ENCODE peak calls at places on chromosomes 6 and 20, in five cellular contexts. One of them, this sample, is unnamed.

GRCh38 chr20:1813674-1814635 is 81.3 kb upstream of the SIRPA start:
- DNase-seq in A549: no peak
- DNase-seq in K562: no peak
- DNase-seq in SK-N-SH: peak; percentile 70
- DNase-seq in GM12878: no peak
- DNase-seq in this sample: no peak

GRCh38 chr6:68975064-68975463 is 340.0 kb downstream of the ADGRB3 start:
- DNase-seq in A549: peak; percentile 17
- DNase-seq in K562: peak; percentile 37
- DNase-seq in SK-N-SH: peak; percentile 38
- DNase-seq in GM12878: no peak
- DNase-seq in this sample: no peak

GRCh38 chr20:35120012-35120701 is 27.0 kb downstream of the EDEM2 start:
- DNase-seq in A549: no peak
- DNase-seq in K562: peak; percentile 95
- DNase-seq in SK-N-SH: no peak
- DNase-seq in GM12878: no peak
- DNase-seq in this sample: peak; percentile 89

GRCh38 chr20:60050193-60050960 is 92.2 kb downstream of the CDH26 start:
- DNase-seq in A549: peak; percentile 19
- DNase-seq in K562: peak; percentile 4
- DNase-seq in SK-N-SH: no peak
- DNase-seq in GM12878: no peak
- DNase-seq in this sample: no peak

GRCh38 chr6:161227004-161227950 is 46.6 kb downstream of the AGPAT4 start:
- DNase-seq in A549: no peak
- DNase-seq in K562: peak; percentile 52
- DNase-seq in SK-N-SH: no peak
- DNase-seq in GM12878: no peak
- DNase-seq in this sample: peak; percentile 76

GRCh38 chr6:13302751-13303667 is 25.3 kb downstream of the TBC1D7 start:
- DNase-seq in A549: peak; percentile 88
- DNase-seq in K562: peak; percentile 80
- DNase-seq in SK-N-SH: no peak
- DNase-seq in GM12878: peak; percentile 90
- DNase-seq in this sample: peak; percentile 98

GRCh38 chr6:15894973-15895858 is 232.4 kb upstream of the DTNBP1 start:
- DNase-seq in A549: no peak
- DNase-seq in K562: no peak
- DNase-seq in SK-N-SH: no peak
- DNase-seq in GM12878: no peak
- DNase-seq in this sample: no peak

GRCh38 chr20:33702861-33703260 is 16.7 kb upstream of the E2F1 start:
- DNase-seq in A549: no peak
- DNase-seq in K562: no peak
- DNase-seq in SK-N-SH: peak; percentile 83
- DNase-seq in GM12878: no peak
- DNase-seq in this sample: no peak

GRCh38 chr20:33656010-33656782 is 5.9 kb upstream of the C20orf144 start:
- DNase-seq in A549: no peak
- DNase-seq in K562: no peak
- DNase-seq in SK-N-SH: peak; percentile 23
- DNase-seq in GM12878: no peak
- DNase-seq in this sample: no peak

GRCh38 chr6:5644523-5645183 is 362.1 kb downstream of the NRN1 start:
- DNase-seq in A549: no peak
- DNase-seq in K562: no peak
- DNase-seq in SK-N-SH: no peak
- DNase-seq in GM12878: no peak
- DNase-seq in this sample: no peak

GRCh38 chr6:63904844-63905243 is 269.2 kb downstream of the PHF3 start:
- DNase-seq in A549: no peak
- DNase-seq in K562: no peak
- DNase-seq in SK-N-SH: no peak
- DNase-seq in GM12878: no peak
- DNase-seq in this sample: peak; percentile 85

GRCh38 chr6:41799517-41799916 is 12.0 kb downstream of the TOMM6 start:
- DNase-seq in A549: no peak
- DNase-seq in K562: no peak
- DNase-seq in SK-N-SH: no peak
- DNase-seq in GM12878: no peak
- DNase-seq in this sample: no peak

GRCh38 chr20:36544134-36545018 is 3.1 kb downstream of the MYL9 start:
- DNase-seq in A549: no peak
- DNase-seq in K562: no peak
- DNase-seq in SK-N-SH: no peak
- DNase-seq in GM12878: no peak
- DNase-seq in this sample: peak; percentile 68

GRCh38 chr20:59371429-59371828 is 71.0 kb downstream of the EDN3 start:
- DNase-seq in A549: no peak
- DNase-seq in K562: peak; percentile 52
- DNase-seq in SK-N-SH: no peak
- DNase-seq in GM12878: no peak
- DNase-seq in this sample: no peak

GRCh38 chr6:54031194-54031593 is 80.0 kb upstream of the MLIP start:
- DNase-seq in A549: no peak
- DNase-seq in K562: no peak
- DNase-seq in SK-N-SH: no peak
- DNase-seq in GM12878: no peak
- DNase-seq in this sample: no peak

GRCh38 chr6:14661188-14661587 is 543.6 kb downstream of the CD83 start:
- DNase-seq in A549: peak; percentile 6
- DNase-seq in K562: no peak
- DNase-seq in SK-N-SH: no peak
- DNase-seq in GM12878: peak; percentile 47
- DNase-seq in this sample: peak; percentile 89

GRCh38 chr6:109461733-109462526 is 6.4 kb upstream of the MICAL1 start:
- DNase-seq in A549: no peak
- DNase-seq in K562: no peak
- DNase-seq in SK-N-SH: no peak
- DNase-seq in GM12878: no peak
- DNase-seq in this sample: no peak

GRCh38 chr20:58891076-58891685 is 38.7 kb downstream of the GNAS start:
- DNase-seq in A549: peak; percentile 57
- DNase-seq in K562: peak; percentile 81
- DNase-seq in SK-N-SH: peak; percentile 84
- DNase-seq in GM12878: no peak
- DNase-seq in this sample: peak; percentile 52

GRCh38 chr20:57544838-57545564 is 15.9 kb upstream of the PCK1 start:
- DNase-seq in A549: no peak
- DNase-seq in K562: peak; percentile 53
- DNase-seq in SK-N-SH: no peak
- DNase-seq in GM12878: no peak
- DNase-seq in this sample: no peak

GRCh38 chr20:11544029-11544678 is 373.5 kb upstream of the BTBD3 start:
- DNase-seq in A549: peak; percentile 84
- DNase-seq in K562: peak; percentile 18
- DNase-seq in SK-N-SH: peak; percentile 43
- DNase-seq in GM12878: peak; percentile 40
- DNase-seq in this sample: peak; percentile 75

GRCh38 chr6:169189686-169190085 is 64.0 kb downstream of the THBS2 start:
- DNase-seq in A549: no peak
- DNase-seq in K562: no peak
- DNase-seq in SK-N-SH: no peak
- DNase-seq in GM12878: no peak
- DNase-seq in this sample: peak; percentile 26
- TF ChIP-seq RCOR1 in A549: no peak
- TF ChIP-seq RCOR1 in K562: no peak
- TF ChIP-seq RCOR1 in SK-N-SH: no peak
- TF ChIP-seq RCOR1 in GM12878: no peak
- TF ChIP-seq RCOR1 in this sample: no peak

DNA sequence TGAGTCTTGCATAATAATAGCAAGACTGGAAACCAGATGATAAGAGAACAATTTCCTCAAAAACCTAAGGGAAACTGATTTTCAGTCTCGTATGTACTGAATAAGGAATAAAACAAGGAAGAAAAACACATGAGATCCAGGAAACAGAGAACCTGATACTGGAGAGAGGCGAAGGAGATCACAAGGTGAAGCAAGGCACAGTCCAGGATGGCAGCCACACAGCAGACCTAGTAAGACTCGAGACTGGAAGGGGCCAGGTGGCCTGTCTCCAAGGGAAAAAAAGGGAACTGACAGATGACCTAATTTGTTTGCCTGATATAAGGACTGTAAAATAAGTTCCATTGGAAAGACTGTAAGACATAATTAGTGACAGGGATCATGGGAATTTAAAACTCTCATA is 71.1 kb downstream of the TASP1 start:
- DNase-seq in A549: no peak
- DNase-seq in K562: no peak
- DNase-seq in SK-N-SH: no peak
- DNase-seq in GM12878: no peak
- DNase-seq in this sample: no peak
- TF ChIP-seq RCOR1 in A549: no peak
- TF ChIP-seq RCOR1 in K562: no peak
- TF ChIP-seq RCOR1 in SK-N-SH: no peak
- TF ChIP-seq RCOR1 in GM12878: no peak
- TF ChIP-seq RCOR1 in this sample: no peak

GRCh38 chr6:169340395-169340794 is 86.7 kb upstream of the THBS2 start:
- DNase-seq in A549: peak; percentile 38
- DNase-seq in K562: no peak
- DNase-seq in SK-N-SH: peak; percentile 31
- DNase-seq in GM12878: no peak
- DNase-seq in this sample: no peak
- TF ChIP-seq RCOR1 in A549: no peak
- TF ChIP-seq RCOR1 in K562: no peak
- TF ChIP-seq RCOR1 in SK-N-SH: no peak
- TF ChIP-seq RCOR1 in GM12878: no peak
- TF ChIP-seq RCOR1 in this sample: no peak

GRCh38 chr20:4375881-4376280 is 345.8 kb upstream of the PRND start:
- DNase-seq in A549: no peak
- DNase-seq in K562: no peak
- DNase-seq in SK-N-SH: no peak
- DNase-seq in GM12878: no peak
- DNase-seq in this sample: peak; percentile 84
- TF ChIP-seq RCOR1 in A549: no peak
- TF ChIP-seq RCOR1 in K562: no peak
- TF ChIP-seq RCOR1 in SK-N-SH: no peak
- TF ChIP-seq RCOR1 in GM12878: no peak
- TF ChIP-seq RCOR1 in this sample: no peak

DNA sequence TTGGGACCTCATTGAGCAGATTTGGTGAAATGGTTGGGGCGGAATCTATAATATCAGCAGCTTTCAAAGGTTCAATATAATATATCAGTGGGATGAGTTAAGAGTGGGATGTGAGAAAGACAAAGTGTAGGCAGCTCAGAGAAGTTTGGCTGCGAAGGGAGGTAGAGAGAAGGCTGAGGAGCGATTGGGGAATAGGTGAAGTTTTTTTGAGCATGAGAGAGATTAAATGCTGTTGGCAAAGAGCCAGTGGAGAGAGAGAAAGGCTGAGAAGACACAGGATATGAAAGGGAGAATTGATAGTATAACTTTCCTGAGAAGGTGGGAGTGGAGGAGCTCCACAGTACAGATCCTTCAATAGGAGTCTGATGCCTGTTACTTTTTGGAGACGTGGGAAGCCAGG is 12.1 kb upstream of the SERINC3 start:
- DNase-seq in A549: no peak
- DNase-seq in K562: peak; percentile 51
- DNase-seq in SK-N-SH: no peak
- DNase-seq in GM12878: no peak
- DNase-seq in this sample: no peak
- TF ChIP-seq RCOR1 in A549: no peak
- TF ChIP-seq RCOR1 in K562: no peak
- TF ChIP-seq RCOR1 in SK-N-SH: no peak
- TF ChIP-seq RCOR1 in GM12878: no peak
- TF ChIP-seq RCOR1 in this sample: no peak

DNA sequence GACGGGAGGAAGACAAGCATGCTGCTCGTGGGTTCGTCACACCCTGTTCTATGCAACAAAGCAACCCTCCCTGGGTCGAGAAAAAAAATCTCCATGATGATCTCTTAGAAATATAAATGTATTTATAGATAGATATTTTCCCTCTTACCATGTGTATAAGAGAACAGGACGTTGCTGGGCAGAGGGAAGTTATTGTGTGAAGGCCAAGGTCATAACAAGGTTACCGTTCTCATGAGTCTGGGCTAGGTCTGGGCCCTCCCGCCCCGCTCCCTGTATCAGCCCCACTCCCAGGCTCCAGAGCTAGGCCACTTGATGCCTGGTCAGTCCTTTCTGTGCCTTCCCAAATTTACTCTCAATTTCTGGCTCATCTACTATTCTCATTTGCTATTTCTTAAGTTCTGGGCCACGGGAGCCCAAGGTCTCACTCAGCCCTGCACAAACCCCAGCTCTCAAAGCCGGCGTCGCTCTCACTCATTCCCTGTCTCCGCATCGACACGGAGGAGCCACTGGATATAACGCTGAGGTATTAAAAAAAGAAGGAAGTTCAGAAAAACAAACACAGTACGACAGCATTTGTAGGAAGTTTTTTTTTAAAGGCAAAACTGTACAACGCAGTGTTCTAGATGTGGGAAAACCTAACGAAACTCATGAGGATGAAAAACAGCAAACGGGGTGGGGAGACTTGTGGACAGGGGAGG is 96.8 kb downstream of the PSMG4 start:
- DNase-seq in A549: no peak
- DNase-seq in K562: peak; percentile 72
- DNase-seq in SK-N-SH: no peak
- DNase-seq in GM12878: no peak
- DNase-seq in this sample: no peak
- TF ChIP-seq RCOR1 in A549: no peak
- TF ChIP-seq RCOR1 in K562: peak; percentile 36
- TF ChIP-seq RCOR1 in SK-N-SH: no peak
- TF ChIP-seq RCOR1 in GM12878: no peak
- TF ChIP-seq RCOR1 in this sample: no peak

DNA sequence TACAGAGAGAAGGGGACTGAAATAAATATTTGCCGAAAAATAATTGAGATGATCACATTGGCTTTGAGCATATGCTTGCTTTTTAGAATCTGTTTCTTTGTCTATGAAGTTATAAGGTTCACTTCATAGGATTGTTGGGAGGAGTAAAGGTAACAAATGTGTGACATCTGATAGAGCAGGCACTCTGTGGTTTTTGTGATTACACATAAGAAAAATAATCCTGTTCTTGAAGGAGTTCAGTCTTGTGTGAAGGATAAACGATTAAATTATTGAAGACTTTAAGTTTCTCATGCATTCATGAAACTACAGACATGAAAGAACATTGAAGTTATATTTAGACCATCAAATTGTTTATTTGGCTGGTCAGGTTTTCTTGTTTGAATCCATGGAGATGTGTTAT is 45.0 kb downstream of the QKI start:
- DNase-seq in A549: no peak
- DNase-seq in K562: no peak
- DNase-seq in SK-N-SH: no peak
- DNase-seq in GM12878: no peak
- DNase-seq in this sample: peak; percentile 59
- TF ChIP-seq RCOR1 in A549: no peak
- TF ChIP-seq RCOR1 in K562: no peak
- TF ChIP-seq RCOR1 in SK-N-SH: no peak
- TF ChIP-seq RCOR1 in GM12878: no peak
- TF ChIP-seq RCOR1 in this sample: no peak

DNA sequence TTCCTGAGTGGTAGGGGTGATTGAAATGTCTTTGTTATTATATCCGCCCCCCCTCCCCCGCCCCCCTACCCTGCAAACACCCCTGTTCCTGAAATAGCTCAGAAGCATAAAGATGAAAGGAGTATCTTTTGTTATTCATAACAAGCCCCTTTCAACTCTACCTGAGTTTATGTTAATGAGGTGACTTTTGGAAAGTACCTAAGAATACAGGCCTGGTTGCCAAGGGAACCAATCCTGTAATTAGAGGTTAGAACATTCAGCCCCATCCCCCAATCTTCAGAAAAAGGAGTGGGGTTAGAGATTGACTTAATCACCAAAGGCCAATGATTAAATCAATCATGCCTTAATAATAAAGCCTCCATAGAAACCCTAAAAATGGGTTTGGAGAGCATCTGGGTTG is 979.2 kb upstream of the GJE1 start:
- DNase-seq in A549: no peak
- DNase-seq in K562: no peak
- DNase-seq in SK-N-SH: no peak
- DNase-seq in GM12878: peak; percentile 15
- DNase-seq in this sample: no peak
- TF ChIP-seq RCOR1 in A549: no peak
- TF ChIP-seq RCOR1 in K562: no peak
- TF ChIP-seq RCOR1 in SK-N-SH: no peak
- TF ChIP-seq RCOR1 in GM12878: no peak
- TF ChIP-seq RCOR1 in this sample: no peak